ENCODE peak calls at places on chromosomes 7 and 10, in eight cellular contexts. One of them, this sample, is unnamed.

GRCh38 chr7:1123721-1124120 is 35.8 kb downstream of the GPER1 start:
- DNase-seq in GM12864: no peak
- DNase-seq in brain microvascular endothelial cell: peak; percentile 64
- DNase-seq in H7: peak; percentile 90
- DNase-seq in spleen: no peak
- DNase-seq in IMR-90: peak; percentile 79
- DNase-seq in heart left ventricle: peak; percentile 91
- DNase-seq in skeletal muscle cell: peak; percentile 49
- DNase-seq in this sample: peak; percentile 80

GRCh38 chr7:148726385-148726784 is 27.7 kb downstream of the CUL1 start:
- DNase-seq in spleen: no peak
- DNase-seq in brain microvascular endothelial cell: no peak
- DNase-seq in heart left ventricle: no peak
- DNase-seq in H7: no peak
- DNase-seq in skeletal muscle cell: no peak
- DNase-seq in IMR-90: no peak
- DNase-seq in GM12864: no peak
- DNase-seq in this sample: no peak

GRCh38 chr7:26472971-26473370 is 181.3 kb downstream of the SNX10 start:
- DNase-seq in IMR-90: no peak
- DNase-seq in H7: no peak
- DNase-seq in GM12864: no peak
- DNase-seq in skeletal muscle cell: no peak
- DNase-seq in brain microvascular endothelial cell: no peak
- DNase-seq in heart left ventricle: no peak
- DNase-seq in spleen: no peak
- DNase-seq in this sample: no peak

GRCh38 chr7:84113906-84114875 is 80.4 kb downstream of the SEMA3A start:
- DNase-seq in skeletal muscle cell: no peak
- DNase-seq in brain microvascular endothelial cell: peak; percentile 27
- DNase-seq in heart left ventricle: no peak
- DNase-seq in GM12864: no peak
- DNase-seq in spleen: no peak
- DNase-seq in H7: no peak
- DNase-seq in IMR-90: no peak
- DNase-seq in this sample: no peak

GRCh38 chr7:117296066-117296465 is 26.8 kb downstream of the WNT2 start:
- DNase-seq in heart left ventricle: no peak
- DNase-seq in spleen: no peak
- DNase-seq in brain microvascular endothelial cell: no peak
- DNase-seq in skeletal muscle cell: no peak
- DNase-seq in GM12864: no peak
- DNase-seq in H7: no peak
- DNase-seq in IMR-90: no peak
- DNase-seq in this sample: no peak

GRCh38 chr10:99232357-99232999 is 3.2 kb downstream of the HPSE2 start:
- DNase-seq in spleen: no peak
- DNase-seq in GM12864: no peak
- DNase-seq in skeletal muscle cell: no peak
- DNase-seq in heart left ventricle: no peak
- DNase-seq in H7: peak; percentile 77
- DNase-seq in brain microvascular endothelial cell: no peak
- DNase-seq in IMR-90: no peak
- DNase-seq in this sample: no peak

GRCh38 chr7:79137942-79138341 is 315.5 kb downstream of the MAGI2 start:
- DNase-seq in heart left ventricle: no peak
- DNase-seq in IMR-90: peak; percentile 73
- DNase-seq in GM12864: no peak
- DNase-seq in spleen: no peak
- DNase-seq in skeletal muscle cell: peak; percentile 8
- DNase-seq in brain microvascular endothelial cell: peak; percentile 64
- DNase-seq in H7: no peak
- DNase-seq in this sample: peak; percentile 32

GRCh38 chr7:90345548-90346319 is 782 bp upstream of the GTPBP10 start:
- DNase-seq in heart left ventricle: no peak
- DNase-seq in spleen: no peak
- DNase-seq in GM12864: no peak
- DNase-seq in IMR-90: peak; percentile 42
- DNase-seq in skeletal muscle cell: no peak
- DNase-seq in H7: peak; percentile 12
- DNase-seq in brain microvascular endothelial cell: peak; percentile 7
- DNase-seq in this sample: peak; percentile 44

GRCh38 chr7:40077849-40078248 is 56.6 kb downstream of the MPLKIP start:
- DNase-seq in brain microvascular endothelial cell: no peak
- DNase-seq in GM12864: no peak
- DNase-seq in IMR-90: peak; percentile 54
- DNase-seq in H7: no peak
- DNase-seq in heart left ventricle: no peak
- DNase-seq in spleen: no peak
- DNase-seq in skeletal muscle cell: peak; percentile 6
- DNase-seq in this sample: peak; percentile 41

GRCh38 chr7:17301491-17302101 is 3.1 kb downstream of the AHR start:
- DNase-seq in brain microvascular endothelial cell: peak; percentile 60
- DNase-seq in GM12864: no peak
- DNase-seq in IMR-90: peak; percentile 43
- DNase-seq in skeletal muscle cell: no peak
- DNase-seq in spleen: no peak
- DNase-seq in heart left ventricle: peak; percentile 34
- DNase-seq in H7: no peak
- DNase-seq in this sample: peak; percentile 76

GRCh38 chr7:22601028-22601795 is 101.2 kb upstream of the STEAP1B start:
- DNase-seq in GM12864: no peak
- DNase-seq in spleen: no peak
- DNase-seq in IMR-90: no peak
- DNase-seq in brain microvascular endothelial cell: no peak
- DNase-seq in H7: no peak
- DNase-seq in skeletal muscle cell: no peak
- DNase-seq in heart left ventricle: no peak
- DNase-seq in this sample: peak; percentile 52

GRCh38 chr7:45036801-45037200 is 36.8 kb downstream of the CCM2 start:
- DNase-seq in H7: no peak
- DNase-seq in brain microvascular endothelial cell: no peak
- DNase-seq in skeletal muscle cell: no peak
- DNase-seq in GM12864: no peak
- DNase-seq in spleen: no peak
- DNase-seq in heart left ventricle: no peak
- DNase-seq in IMR-90: no peak
- DNase-seq in this sample: no peak
- H3K4me3 ChIP-seq in H7: no peak overlapping the region
- H3K4me3 ChIP-seq in brain microvascular endothelial cell: no peak overlapping the region
- H3K4me3 ChIP-seq in skeletal muscle cell: no peak overlapping the region
- H3K4me3 ChIP-seq in GM12864: no peak overlapping the region
- H3K4me3 ChIP-seq in spleen: no peak overlapping the region
- H3K4me3 ChIP-seq in heart left ventricle: no peak overlapping the region
- H3K4me3 ChIP-seq in IMR-90: no peak overlapping the region
- H3K4me3 ChIP-seq in this sample: no peak overlapping the region

GRCh38 chr10:28495084-28495483 is 37.8 kb upstream of the WAC start:
- DNase-seq in spleen: no peak
- DNase-seq in GM12864: no peak
- DNase-seq in H7: no peak
- DNase-seq in brain microvascular endothelial cell: no peak
- DNase-seq in IMR-90: no peak
- DNase-seq in heart left ventricle: no peak
- DNase-seq in skeletal muscle cell: no peak
- DNase-seq in this sample: no peak

GRCh38 chr10:28492556-28492955 is 40.4 kb upstream of the WAC start:
- DNase-seq in skeletal muscle cell: no peak
- DNase-seq in H7: no peak
- DNase-seq in GM12864: no peak
- DNase-seq in spleen: no peak
- DNase-seq in brain microvascular endothelial cell: no peak
- DNase-seq in IMR-90: no peak
- DNase-seq in heart left ventricle: no peak
- DNase-seq in this sample: no peak

GRCh38 chr10:28494420-28494819 is 38.5 kb upstream of the WAC start:
- DNase-seq in H7: no peak
- DNase-seq in spleen: no peak
- DNase-seq in GM12864: no peak
- DNase-seq in heart left ventricle: no peak
- DNase-seq in IMR-90: no peak
- DNase-seq in brain microvascular endothelial cell: no peak
- DNase-seq in skeletal muscle cell: no peak
- DNase-seq in this sample: no peak

GRCh38 chr10:28489201-28489600 is 43.7 kb upstream of the WAC start:
- DNase-seq in spleen: no peak
- DNase-seq in GM12864: no peak
- DNase-seq in IMR-90: no peak
- DNase-seq in heart left ventricle: no peak
- DNase-seq in H7: no peak
- DNase-seq in skeletal muscle cell: no peak
- DNase-seq in brain microvascular endothelial cell: no peak
- DNase-seq in this sample: no peak

DNA sequence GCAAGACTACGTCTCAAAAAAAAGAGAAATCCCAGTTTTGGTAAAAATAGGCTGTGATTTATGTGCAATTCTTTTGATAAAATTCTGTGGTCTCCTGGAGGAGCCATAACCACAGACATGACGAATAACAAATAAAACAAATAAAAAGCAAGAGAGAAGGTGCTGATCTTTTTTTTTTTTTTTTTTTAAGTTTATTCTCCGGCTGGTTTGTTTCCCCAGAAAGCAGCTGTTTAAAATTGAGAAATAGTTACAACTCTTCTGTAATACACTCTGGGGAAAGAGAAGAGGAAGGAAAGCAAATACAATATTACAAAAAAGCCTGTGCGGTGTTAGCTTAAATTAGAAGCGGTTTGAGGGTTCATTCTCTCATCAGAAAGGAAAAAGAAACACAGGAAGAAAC is 40.8 kb upstream of the WAC start:
- DNase-seq in IMR-90: no peak
- DNase-seq in spleen: no peak
- DNase-seq in GM12864: no peak
- DNase-seq in H7: no peak
- DNase-seq in heart left ventricle: no peak
- DNase-seq in brain microvascular endothelial cell: no peak
- DNase-seq in skeletal muscle cell: no peak
- DNase-seq in this sample: no peak
- H3K4me3 ChIP-seq in IMR-90: no peak overlapping the region
- H3K4me3 ChIP-seq in spleen: no peak overlapping the region
- H3K4me3 ChIP-seq in GM12864: no peak overlapping the region
- H3K4me3 ChIP-seq in H7: no peak overlapping the region
- H3K4me3 ChIP-seq in heart left ventricle: no peak overlapping the region
- H3K4me3 ChIP-seq in brain microvascular endothelial cell: no peak overlapping the region
- H3K4me3 ChIP-seq in skeletal muscle cell: no peak overlapping the region
- H3K4me3 ChIP-seq in this sample: no peak overlapping the region

GRCh38 chr7:50309130-50309478 is 4.6 kb downstream of the IKZF1 start:
- DNase-seq in GM12864: no peak
- DNase-seq in IMR-90: no peak
- DNase-seq in brain microvascular endothelial cell: no peak
- DNase-seq in spleen: no peak
- DNase-seq in heart left ventricle: no peak
- DNase-seq in H7: no peak
- DNase-seq in skeletal muscle cell: no peak
- DNase-seq in this sample: no peak

GRCh38 chr7:50308301-50309129 is 4.0 kb downstream of the IKZF1 start:
- DNase-seq in H7: no peak
- DNase-seq in GM12864: no peak
- DNase-seq in spleen: no peak
- DNase-seq in brain microvascular endothelial cell: no peak
- DNase-seq in skeletal muscle cell: no peak
- DNase-seq in IMR-90: no peak
- DNase-seq in heart left ventricle: no peak
- DNase-seq in this sample: no peak

GRCh38 chr7:50306491-50307367 is 2.2 kb downstream of the IKZF1 start:
- DNase-seq in IMR-90: no peak
- DNase-seq in skeletal muscle cell: no peak
- DNase-seq in spleen: peak; percentile 72
- DNase-seq in brain microvascular endothelial cell: no peak
- DNase-seq in H7: no peak
- DNase-seq in heart left ventricle: no peak
- DNase-seq in GM12864: no peak
- DNase-seq in this sample: no peak

GRCh38 chr7:50305697-50306300 is 1.3 kb downstream of the IKZF1 start:
- DNase-seq in spleen: no peak
- DNase-seq in H7: no peak
- DNase-seq in GM12864: no peak
- DNase-seq in skeletal muscle cell: no peak
- DNase-seq in heart left ventricle: no peak
- DNase-seq in brain microvascular endothelial cell: no peak
- DNase-seq in IMR-90: no peak
- DNase-seq in this sample: no peak

DNA sequence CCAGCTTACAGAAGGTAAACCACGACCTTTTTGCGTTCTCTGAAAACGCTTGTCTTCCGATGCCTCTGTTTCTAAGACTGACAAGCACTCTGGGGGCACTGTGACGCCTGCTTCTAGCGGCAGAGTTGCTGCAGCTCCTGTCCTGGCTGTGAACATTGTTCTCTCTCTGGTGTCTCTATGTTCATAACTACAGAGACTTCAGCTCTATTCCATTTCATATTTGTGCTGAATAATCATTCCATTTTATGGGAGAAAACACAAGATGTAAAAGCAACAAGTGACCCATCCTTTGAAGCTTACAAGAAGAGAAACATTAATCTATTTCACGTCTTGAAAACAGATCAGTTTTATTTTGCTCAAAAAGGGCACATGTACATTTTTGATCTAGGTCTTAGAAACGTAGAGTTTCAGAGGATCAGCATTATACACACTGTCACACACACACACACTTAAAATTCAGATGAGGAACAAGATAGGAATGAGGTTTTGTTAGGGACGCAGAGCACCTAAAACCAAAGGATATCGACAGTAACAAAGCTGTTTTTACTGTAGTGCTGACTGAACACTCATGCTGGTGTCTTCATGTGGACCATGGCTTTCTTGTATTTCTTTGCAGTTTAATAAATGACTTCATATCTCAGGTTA is 3.0 kb downstream of the IKZF1 start:
- DNase-seq in heart left ventricle: no peak
- DNase-seq in brain microvascular endothelial cell: no peak
- DNase-seq in spleen: peak; percentile 89
- DNase-seq in GM12864: no peak
- DNase-seq in IMR-90: no peak
- DNase-seq in skeletal muscle cell: no peak
- DNase-seq in H7: no peak
- DNase-seq in this sample: no peak
- H3K4me3 ChIP-seq in heart left ventricle: no peak overlapping the region
- H3K4me3 ChIP-seq in brain microvascular endothelial cell: no peak overlapping the region
- H3K4me3 ChIP-seq in spleen: peak overlapping the region; percentile 59
- H3K4me3 ChIP-seq in GM12864: peak overlapping the region; percentile 58
- H3K4me3 ChIP-seq in IMR-90: no peak overlapping the region
- H3K4me3 ChIP-seq in skeletal muscle cell: no peak overlapping the region
- H3K4me3 ChIP-seq in H7: no peak overlapping the region
- H3K4me3 ChIP-seq in this sample: no peak overlapping the region

GRCh38 chr10:101322266-101323151 is 31.5 kb upstream of the BTRC start:
- DNase-seq in IMR-90: no peak
- DNase-seq in skeletal muscle cell: no peak
- DNase-seq in spleen: no peak
- DNase-seq in brain microvascular endothelial cell: no peak
- DNase-seq in GM12864: no peak
- DNase-seq in H7: peak; percentile 43
- DNase-seq in heart left ventricle: no peak
- DNase-seq in this sample: no peak

GRCh38 chr10:101323495-101323894 is 30.5 kb upstream of the BTRC start:
- DNase-seq in spleen: no peak
- DNase-seq in H7: peak; percentile 64
- DNase-seq in heart left ventricle: no peak
- DNase-seq in brain microvascular endothelial cell: no peak
- DNase-seq in skeletal muscle cell: no peak
- DNase-seq in IMR-90: no peak
- DNase-seq in GM12864: no peak
- DNase-seq in this sample: no peak

GRCh38 chr10:101321073-101321472 is 32.9 kb upstream of the BTRC start:
- DNase-seq in brain microvascular endothelial cell: no peak
- DNase-seq in GM12864: no peak
- DNase-seq in spleen: no peak
- DNase-seq in skeletal muscle cell: no peak
- DNase-seq in IMR-90: no peak
- DNase-seq in heart left ventricle: no peak
- DNase-seq in H7: no peak
- DNase-seq in this sample: no peak

GRCh38 chr10:101319241-101319915 is 34.6 kb upstream of the BTRC start:
- DNase-seq in IMR-90: peak; percentile 19
- DNase-seq in heart left ventricle: no peak
- DNase-seq in spleen: no peak
- DNase-seq in H7: peak; percentile 75
- DNase-seq in GM12864: no peak
- DNase-seq in brain microvascular endothelial cell: peak; percentile 6
- DNase-seq in skeletal muscle cell: no peak
- DNase-seq in this sample: peak; percentile 11
- H3K4me3 ChIP-seq in IMR-90: no peak overlapping the region
- H3K4me3 ChIP-seq in heart left ventricle: no peak overlapping the region
- H3K4me3 ChIP-seq in spleen: no peak overlapping the region
- H3K4me3 ChIP-seq in H7: no peak overlapping the region
- H3K4me3 ChIP-seq in GM12864: no peak overlapping the region
- H3K4me3 ChIP-seq in brain microvascular endothelial cell: no peak overlapping the region
- H3K4me3 ChIP-seq in skeletal muscle cell: no peak overlapping the region
- H3K4me3 ChIP-seq in this sample: no peak overlapping the region

This sample was measured in cardiac fibroblast.